ENCODE peak calls at places on chromosomes 4 and X, in six cellular contexts. K, D, O, R, Y and H are unnamed samples. For H3K27me3, the result is how much of the 10 kb centered on the place peaks cover.

GRCh38 chr4:15374697-15375096 is 53.1 kb upstream of the C1QTNF7 start:
- DNase-seq in K (no peak), D (no peak), O (peak), R (peak), Y (no peak), H (no peak)

GRCh38 chrX:41718481-41719245 is 5.3 kb upstream of the GPR82 start:
- DNase-seq in K (no peak), D (no peak), O (no peak), R (no peak), Y (no peak), H (no peak)

GRCh38 chr4:134955059-134955458 is 753.5 kb upstream of the PABPC4L start:
- DNase-seq in K (no peak), D (no peak), O (no peak), R (no peak), Y (no peak), H (no peak)

GRCh38 chr4:25937801-25938200 is 23.8 kb downstream of the SMIM20 start:
- DNase-seq in K (no peak), D (no peak), O (no peak), R (peak), Y (no peak), H (no peak)

GRCh38 chr4:163649557-163650091 is 155.1 kb downstream of the TMA16 start:
- DNase-seq in K (no peak), D (peak), O (no peak), R (no peak), Y (no peak), H (no peak)

GRCh38 chr4:139950568-139950967 is 203.4 kb downstream of the MAML3 start:
- DNase-seq in K (no peak), D (no peak), O (no peak), R (peak), Y (no peak), H (no peak)

GRCh38 chr4:106967892-106968291 is 68.2 kb downstream of the DKK2 start:
- DNase-seq in K (no peak), D (no peak), O (no peak), R (no peak), Y (no peak), H (no peak)

GRCh38 chrX:71315917-71316316 is 14.4 kb downstream of the ITGB1BP2 start:
- DNase-seq in K (no peak), D (peak), O (no peak), R (peak), Y (no peak), H (no peak)

GRCh38 chr4:164383187-164384181 is 370.4 kb upstream of the SMIM31 start:
- DNase-seq in K (no peak), D (peak), O (peak), R (peak), Y (peak), H (peak)

GRCh38 chr4:48047421-48047844 is 30.9 kb downstream of the NIPAL1 start:
- DNase-seq in K (no peak), D (no peak), O (no peak), R (no peak), Y (no peak), H (no peak)

GRCh38 chr4:110005461-110006056 is 92.9 kb downstream of the EGF start:
- DNase-seq in K (no peak), D (peak), O (no peak), R (peak), Y (no peak), H (no peak)

GRCh38 chr4:1198070-1198844 is 25.9 kb upstream of the SPON2 start:
- DNase-seq in K (no peak), D (no peak), O (peak), R (peak), Y (peak), H (no peak)

GRCh38 chr4:183393446-183393845 is 51.0 kb upstream of the CDKN2AIP start:
- DNase-seq in K (no peak), D (no peak), O (no peak), R (no peak), Y (no peak), H (no peak)

GRCh38 chr4:35993606-35994005 is 250.7 kb downstream of the ARAP2 start:
- DNase-seq in K (no peak), D (no peak), O (no peak), R (no peak), Y (no peak), H (no peak)

GRCh38 chr4:121668368-121669162 is 28.2 kb downstream of the ANXA5 start:
- DNase-seq in K (no peak), D (peak), O (no peak), R (peak), Y (no peak), H (no peak)

GRCh38 chr4:38384962-38385285 is 279.1 kb upstream of the KLF3 start:
- DNase-seq in K (no peak), D (no peak), O (no peak), R (no peak), Y (no peak), H (no peak)

GRCh38 chrX:24245201-24245600 is 68.7 kb downstream of the SUPT20HL2 start:
- DNase-seq in K (no peak), D (peak), O (no peak), R (peak), Y (no peak), H (no peak)

GRCh38 chr4:3062466-3062865 is 11.9 kb downstream of the HTT-AS start:
- DNase-seq in K (no peak), D (no peak), O (no peak), R (no peak), Y (no peak), H (no peak)

GRCh38 chrX:12145402-12145801 is 7.1 kb downstream of the FRMPD4 start:
- DNase-seq in K (no peak), D (no peak), O (no peak), R (no peak), Y (no peak), H (no peak)

GRCh38 chr4:6463311-6464289 is 8.8 kb downstream of the PPP2R2C start:
- DNase-seq in K (no peak), D (no peak), O (peak), R (no peak), Y (no peak), H (no peak)

GRCh38 chr4:98185279-98185678 is 42.0 kb upstream of the STPG2 start:
- DNase-seq in K (no peak), D (no peak), O (no peak), R (no peak), Y (no peak), H (peak)
- H3K27me3 ChIP-seq in K (under half), D (under half), O (under half), R (under half), Y (under half), H (under half)

GRCh38 chr4:112520598-112521122 is 4.7 kb upstream of the NEUROG2 start:
- DNase-seq in K (no peak), D (no peak), O (no peak), R (no peak), Y (no peak), H (no peak)
- H3K27me3 ChIP-seq in K (half or more), D (half or more), O (under half), R (half or more), Y (under half), H (half or more)

DNA sequence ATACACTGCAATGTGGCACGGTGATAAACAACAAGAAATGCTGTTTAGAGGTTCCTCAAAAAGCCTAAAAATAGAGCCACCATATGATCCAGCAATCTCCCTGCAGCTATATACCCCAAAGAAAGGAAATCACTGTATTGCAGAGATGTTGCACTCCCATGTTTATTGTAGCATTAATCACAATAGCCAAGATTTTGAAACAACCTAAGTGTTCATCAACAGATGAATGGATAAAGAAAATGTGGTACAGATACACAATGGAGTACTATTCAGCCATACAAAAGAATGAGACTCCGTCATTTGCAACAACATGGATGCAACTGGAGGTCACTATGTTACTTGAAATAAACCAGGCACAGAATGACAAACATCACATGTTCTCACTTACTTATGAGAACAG is 365.8 kb upstream of the DIPK2B start:
- DNase-seq in K (no peak), D (no peak), O (no peak), R (no peak), Y (no peak), H (no peak)
- H3K27me3 ChIP-seq in K (under half), D (under half), O (under half), R (under half), Y (under half), H (under half)

DNA sequence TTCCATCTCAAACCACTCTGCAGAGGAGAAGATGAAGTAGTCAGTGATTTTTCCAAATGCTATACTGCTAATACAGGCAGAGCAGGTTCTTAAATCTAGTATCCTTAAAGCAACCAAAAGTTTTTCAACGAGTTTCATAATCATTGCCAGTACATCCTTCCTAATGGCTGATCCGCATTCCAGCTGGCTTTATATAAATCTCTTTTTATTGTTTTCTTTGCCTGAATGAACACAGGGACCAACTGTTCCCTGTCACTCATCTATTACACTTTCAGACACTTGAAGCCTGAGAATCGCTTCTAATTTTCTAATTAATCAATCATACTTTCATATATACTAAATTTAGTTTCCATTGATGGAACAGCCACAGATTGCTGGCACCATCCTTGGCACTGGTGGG is 508.6 kb downstream of the RAB28 start:
- DNase-seq in K (no peak), D (no peak), O (no peak), R (no peak), Y (no peak), H (no peak)
- H3K27me3 ChIP-seq in K (under half), D (under half), O (under half), R (under half), Y (under half), H (under half)

GRCh38 chrX:103529550-103529949 is 10.3 kb upstream of the RAB40A start:
- DNase-seq in K (no peak), D (no peak), O (no peak), R (no peak), Y (no peak), H (no peak)
- H3K27me3 ChIP-seq in K (under half), D (under half), O (under half), R (under half), Y (under half), H (under half)

GRCh38 chr4:118036336-118036735 is 2.0 kb downstream of the NDST3 start:
- DNase-seq in K (no peak), D (no peak), O (no peak), R (no peak), Y (no peak), H (no peak)

GRCh38 chr4:118032691-118033090 is 1.6 kb upstream of the NDST3 start:
- DNase-seq in K (no peak), D (peak), O (no peak), R (no peak), Y (no peak), H (peak)

GRCh38 chr4:118033148-118034060 is 882 bp upstream of the NDST3 start:
- DNase-seq in K (no peak), D (peak), O (peak), R (peak), Y (peak), H (peak)

GRCh38 chr4:118034061-118034785 is at the start of gene NDST3:
- DNase-seq in K (no peak), D (peak), O (peak), R (peak), Y (peak), H (peak)

DNA sequence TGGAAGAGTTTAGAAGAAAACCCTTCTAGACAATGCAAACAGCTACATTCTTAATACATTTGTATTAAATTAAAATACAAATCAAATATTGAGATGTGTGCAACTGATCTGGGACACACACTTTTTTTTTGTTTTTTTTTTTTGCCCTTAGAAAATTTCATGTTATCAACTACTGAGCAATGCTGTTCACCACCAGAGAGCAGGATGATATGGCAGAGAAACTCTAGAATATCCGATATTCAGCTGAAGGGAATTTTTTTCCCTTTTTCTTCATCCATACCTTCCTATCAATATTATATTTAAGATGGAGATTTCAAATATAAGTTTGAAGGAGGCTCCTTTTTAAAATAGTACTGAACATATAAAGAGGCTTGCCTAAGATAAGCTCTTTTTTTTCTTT is 1.0 kb downstream of the NDST3 start:
- DNase-seq in K (no peak), D (no peak), O (no peak), R (no peak), Y (no peak), H (no peak)
- H3K27me3 ChIP-seq in K (under half), D (under half), O (under half), R (under half), Y (under half), H (under half)

DNA sequence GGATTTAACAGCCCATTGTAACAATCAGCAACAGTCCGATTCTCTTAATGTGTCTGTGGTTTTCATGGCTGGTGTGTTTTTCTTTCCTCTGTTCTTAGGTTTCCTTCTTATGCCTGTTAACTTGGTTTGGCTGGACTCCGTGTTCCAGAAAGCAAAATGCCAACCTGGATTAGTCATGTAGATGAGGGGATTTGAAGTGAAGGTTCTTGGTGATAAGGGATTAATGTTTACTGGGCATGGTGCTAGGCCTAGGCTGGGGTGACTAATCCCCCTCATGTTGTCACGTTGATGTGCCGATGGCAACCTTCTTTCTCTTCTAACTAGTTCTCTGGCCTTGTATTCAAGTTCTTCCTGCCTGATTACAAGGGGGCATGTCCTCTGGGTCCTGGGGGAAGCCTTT is 85.9 kb downstream of the REPS2 start:
- DNase-seq in K (peak), D (peak), O (no peak), R (peak), Y (no peak), H (no peak)
- H3K27me3 ChIP-seq in K (under half), D (under half), O (under half), R (under half), Y (under half), H (under half)

GRCh38 chrX:132367984-132368383 is 120.9 kb downstream of the MBNL3 start:
- DNase-seq in K (no peak), D (peak), O (no peak), R (no peak), Y (no peak), H (no peak)
- H3K27me3 ChIP-seq in K (under half), D (under half), O (under half), R (under half), Y (under half), H (under half)

DNA sequence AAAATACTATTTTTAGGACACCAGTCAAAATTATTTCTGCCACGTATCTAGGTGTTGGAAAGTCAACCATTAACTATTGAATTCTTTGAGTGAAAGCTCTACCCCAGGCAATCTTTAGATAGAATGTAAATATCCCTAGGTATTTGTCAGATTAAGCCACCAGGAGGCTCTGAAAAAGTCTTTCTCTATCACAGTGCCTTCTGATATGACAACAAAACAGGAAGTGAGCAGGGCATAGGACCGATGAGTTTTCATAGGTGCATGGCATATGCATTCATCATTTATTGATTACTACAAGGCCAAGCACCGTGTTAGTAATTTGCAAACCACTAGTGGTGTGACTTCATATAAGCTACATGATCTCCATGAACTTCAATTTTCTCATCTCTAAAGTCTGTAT is 333.6 kb upstream of the F9 start:
- DNase-seq in K (no peak), D (no peak), O (no peak), R (no peak), Y (no peak), H (no peak)
- H3K27me3 ChIP-seq in K (under half), D (under half), O (under half), R (under half), Y (under half), H (under half)